ENCODE peak calls at places on chromosomes 6 and 20, in five cellular contexts. U, J, F, A and O are unnamed samples.

GRCh38 chr6:41647061-41647511 is 8.8 kb downstream of the MDFI start:
- DNase-seq in U (no peak), F (no peak), A (no peak), J (no peak), O (no peak)

GRCh38 chr6:163940705-163941470 is 526.4 kb downstream of the QKI start:
- DNase-seq in F (no peak), J (no peak), U (no peak), A (no peak), O (no peak)

GRCh38 chr6:111173341-111173740 is 86.0 kb downstream of the SLC16A10 start:
- DNase-seq in U (no peak), A (no peak), F (no peak), J (no peak), O (no peak)

GRCh38 chr6:11810039-11810541 is 31.5 kb upstream of the ADTRP start:
- DNase-seq in F (peak; percentile 32), A (peak; percentile 60), J (peak; percentile 61), U (peak; percentile 88), O (peak; percentile 94)

GRCh38 chr6:14396826-14397517 is 279.4 kb downstream of the CD83 start:
- DNase-seq in J (no peak), A (no peak), U (peak; percentile 16), F (no peak), O (no peak)

GRCh38 chr20:14441201-14441600 is 103.8 kb upstream of the FLRT3 start:
- DNase-seq in F (no peak), J (no peak), U (no peak), A (no peak), O (no peak)

GRCh38 chr6:30889921-30890645 is 5.8 kb downstream of the DDR1 start:
- DNase-seq in F (peak; percentile 95), U (no peak), A (peak; percentile 31), J (no peak), O (no peak)

GRCh38 chr20:45322952-45323383 is 14.9 kb upstream of the MATN4 start:
- DNase-seq in A (peak; percentile 43), J (no peak), U (peak; percentile 70), F (peak; percentile 94), O (peak; percentile 74)

GRCh38 chr6:167219967-167220512 is 62.3 kb upstream of the GPR31 start:
- DNase-seq in A (no peak), U (no peak), F (no peak), J (no peak), O (no peak)

GRCh38 chr20:22781869-22782268 is 197.5 kb upstream of the FOXA2 start:
- DNase-seq in A (no peak), U (no peak), J (no peak), F (no peak), O (no peak)

GRCh38 chr6:692858-693736 is at the start of gene EXOC2:
- DNase-seq in F (peak; percentile 79), J (peak; percentile 27), U (peak; percentile 82), A (peak; percentile 89), O (peak; percentile 90)

GRCh38 chr6:53526000-53526399 is 18.9 kb downstream of the GCLC start:
- DNase-seq in F (peak; percentile 84), A (peak; percentile 30), U (no peak), J (no peak), O (no peak)

GRCh38 chr20:64069614-64070243 is 6.7 kb downstream of the TCEA2 start:
- DNase-seq in A (no peak), J (no peak), U (no peak), F (no peak), O (no peak)

GRCh38 chr6:165872811-165873210 is 209.8 kb upstream of the PDE10A start:
- DNase-seq in U (no peak), F (no peak), A (no peak), J (no peak), O (no peak)

GRCh38 chr20:8967641-8968245 is 101.1 kb upstream of the PLCB4 start:
- DNase-seq in U (no peak), J (no peak), F (no peak), A (no peak), O (no peak)

GRCh38 chr6:91860951-91861350 is 1274.1 kb upstream of the MAP3K7 start:
- DNase-seq in J (no peak), F (no peak), U (no peak), A (no peak), O (no peak)

GRCh38 chr6:24004062-24004461 is 122.0 kb upstream of the NRSN1 start:
- DNase-seq in A (no peak), U (no peak), F (peak; percentile 12), J (no peak), O (no peak)

GRCh38 chr20:1934578-1935573 is 39.7 kb downstream of the SIRPA start:
- DNase-seq in A (no peak), U (peak; percentile 35), J (peak; percentile 77), F (no peak), O (no peak)